ENCODE peak calls at places on chromosomes 13 and 19, in six cellular contexts. W is small intestine, T is endodermal cell, V is fibroblast of lung, C is cardiac muscle cell, Q is PC-3. Y is an unnamed sample.

GRCh38 chr13:23806874-23807522 is 82.2 kb downstream of the MIPEP start:
- DNase-seq in W (no peak), T (no peak), V (no peak), C (no peak), Q (no peak), Y (no peak)

GRCh38 chr13:90951663-90952062 is 395.8 kb upstream of the MIR17HG start:
- DNase-seq in W (no peak), T (no peak), V (no peak), C (no peak), Q (peak; percentile 88), Y (no peak)

GRCh38 chr13:34303346-34303745 is 485.4 kb downstream of the RFC3 start:
- DNase-seq in W (no peak), T (no peak), V (no peak), C (no peak), Q (peak; percentile 43), Y (no peak)

GRCh38 chr19:45171211-45171623 is 6.8 kb downstream of the TRAPPC6A start:
- DNase-seq in W (peak; percentile 37), T (peak; percentile 43), V (no peak), C (peak; percentile 29), Q (no peak), Y (no peak)

GRCh38 chr13:108495686-108496363 is 133.6 kb upstream of the MYO16 start:
- DNase-seq in W (no peak), T (peak; percentile 79), V (peak; percentile 18), C (peak; percentile 1), Q (no peak), Y (no peak)

GRCh38 chr19:8900421-8900820 is 68.2 kb downstream of the MBD3L1 start:
- DNase-seq in W (no peak), T (no peak), V (no peak), C (no peak), Q (no peak), Y (no peak)

GRCh38 chr19:46478356-46478986 is 7.1 kb upstream of the PNMA8A start:
- DNase-seq in W (no peak), T (peak; percentile 68), V (peak; percentile 83), C (peak; percentile 62), Q (no peak), Y (no peak)

GRCh38 chr19:46475976-46476375 is 4.6 kb upstream of the PNMA8A start:
- DNase-seq in W (no peak), T (no peak), V (peak; percentile 60), C (no peak), Q (no peak), Y (no peak)

GRCh38 chr13:43036386-43037220 is 13.2 kb downstream of the DNAJC15 start:
- DNase-seq in W (no peak), T (no peak), V (peak; percentile 25), C (peak; percentile 84), Q (no peak), Y (no peak)

GRCh38 chr19:9945319-9945966 is 9.1 kb upstream of the OLFM2 start:
- DNase-seq in W (no peak), T (peak; percentile 72), V (peak; percentile 99), C (peak; percentile 99), Q (peak; percentile 87), Y (peak; percentile 97)

GRCh38 chr13:26951581-26952177 is 191.1 kb upstream of the GPR12 start:
- DNase-seq in W (peak; percentile 99), T (no peak), V (no peak), C (no peak), Q (no peak), Y (no peak)

GRCh38 chr13:76992548-76993001 is 694 bp downstream of the CLN5 start:
- DNase-seq in W (no peak), T (peak; percentile 69), V (peak; percentile 14), C (peak; percentile 17), Q (peak; percentile 14), Y (no peak)

GRCh38 chr13:101289764-101290163 is 126.5 kb downstream of the NALCN start:
- DNase-seq in W (peak; percentile 6), T (peak; percentile 80), V (peak; percentile 80), C (peak; percentile 26), Q (no peak), Y (peak; percentile 46)

GRCh38 chr13:38868870-38869269 is 121.8 kb downstream of the STOML3 start:
- DNase-seq in W (no peak), T (no peak), V (no peak), C (no peak), Q (no peak), Y (no peak)

GRCh38 chr13:49877629-49878218 is 58.4 kb downstream of the SPRYD7 start:
- DNase-seq in W (no peak), T (no peak), V (peak; percentile 6), C (no peak), Q (peak; percentile 22), Y (no peak)

GRCh38 chr19:49570138-49570856 is 10.1 kb downstream of the NOSIP start:
- DNase-seq in W (peak; percentile 87), T (peak; percentile 86), V (peak; percentile 71), C (peak; percentile 91), Q (peak; percentile 92), Y (peak; percentile 67)

GRCh38 chr13:94323746-94324408 is 155.6 kb downstream of the DCT start:
- DNase-seq in W (peak; percentile 52), T (no peak), V (no peak), C (no peak), Q (no peak), Y (no peak)

GRCh38 chr19:18399008-18399407 is 1.6 kb upstream of the LRRC25 start:
- DNase-seq in W (peak; percentile 79), T (no peak), V (peak; percentile 76), C (no peak), Q (peak; percentile 50), Y (peak; percentile 60)

GRCh38 chr19:50875795-50876422 is 2.7 kb downstream of the KLK2 start:
- DNase-seq in W (no peak), T (no peak), V (no peak), C (no peak), Q (no peak), Y (no peak)

DNA sequence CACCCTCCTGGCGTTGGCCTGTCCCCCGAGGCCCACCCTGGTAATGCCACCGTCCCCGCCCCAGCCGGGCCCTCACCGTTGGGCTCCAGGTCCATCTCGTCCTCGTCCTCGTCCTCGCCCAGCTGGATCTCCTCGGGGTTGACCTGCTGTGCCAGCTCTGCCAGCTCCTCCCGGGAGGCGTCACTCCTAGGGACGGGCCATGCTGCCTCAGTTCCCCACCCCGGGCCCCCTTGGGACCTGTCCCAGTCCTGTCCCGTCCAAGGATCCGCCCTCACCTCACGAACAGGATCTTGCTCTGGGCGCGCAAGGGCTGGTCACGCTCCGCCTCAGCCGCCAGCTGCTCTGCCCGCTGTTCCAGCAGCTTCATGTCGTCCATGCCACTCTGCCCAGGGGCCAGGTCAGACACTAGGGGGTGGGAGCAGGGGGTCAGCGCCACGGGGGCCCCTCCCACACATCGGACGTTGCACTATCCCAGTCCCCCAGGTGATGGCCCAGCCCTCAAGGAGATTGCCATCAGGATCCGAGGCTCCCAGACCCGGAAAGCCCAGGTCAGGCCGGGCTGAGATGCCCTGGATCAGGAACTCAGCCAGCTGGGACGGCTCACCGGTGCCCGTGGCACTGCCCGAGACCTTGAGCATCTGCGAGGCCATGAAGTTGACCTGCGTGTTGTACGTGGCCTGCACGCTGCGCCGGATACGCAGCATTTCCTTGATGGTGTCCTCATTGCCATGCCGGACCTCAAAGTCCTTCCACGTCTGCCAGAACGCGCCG is 9.5 kb downstream of the XAB2 start:
- DNase-seq in W (no peak), T (no peak), V (no peak), C (no peak), Q (no peak), Y (no peak)
- H3K4me3 ChIP-seq in W (no peak overlapping the region), T (no peak overlapping the region), V (no peak overlapping the region), C (no peak overlapping the region), Q (no peak overlapping the region), Y (no peak overlapping the region)

DNA sequence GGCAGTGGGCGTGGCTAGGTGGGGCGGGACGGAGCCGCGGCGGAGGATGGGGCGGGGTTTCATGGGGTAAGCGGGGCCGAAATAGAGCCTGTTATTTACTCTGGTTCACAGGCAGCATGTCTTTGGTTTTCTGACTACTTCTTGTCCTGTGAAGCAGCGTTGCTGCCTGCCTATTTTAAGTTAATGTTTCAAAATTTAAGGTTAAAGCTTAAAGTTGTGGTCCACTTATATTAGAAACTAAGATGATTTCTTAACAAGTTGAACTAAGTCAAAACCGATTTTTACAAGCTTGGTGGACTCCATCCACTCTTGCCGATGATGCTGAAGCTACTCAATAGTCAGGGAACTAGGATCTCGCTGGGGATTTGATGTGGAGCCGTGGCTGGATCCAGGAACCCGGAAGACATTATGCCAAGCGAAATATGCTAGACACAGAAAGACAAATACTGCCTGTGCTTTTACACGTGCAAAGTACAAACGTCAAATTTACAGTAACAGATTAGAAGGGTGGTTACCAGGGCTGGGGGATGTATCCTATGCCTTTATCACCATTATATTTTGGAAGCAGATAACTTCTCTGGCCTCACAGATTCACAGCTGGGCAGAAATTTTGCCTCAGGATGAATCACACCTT is 456 bp upstream of the ZNF616 start:
- DNase-seq in W (peak; percentile 17), T (no peak), V (peak; percentile 5), C (no peak), Q (no peak), Y (no peak)
- H3K4me3 ChIP-seq in W (peak overlapping the region; percentile 70), T (peak overlapping the region; percentile 57), V (no peak overlapping the region), C (peak overlapping the region; percentile 10), Q (peak overlapping the region; percentile 91), Y (peak overlapping the region; percentile 51)

GRCh38 chr19:35249146-35249847 is 495 bp downstream of the LSR start:
- DNase-seq in W (peak; percentile 64), T (peak; percentile 46), V (no peak), C (no peak), Q (no peak), Y (peak; percentile 30)

GRCh38 chr19:35251456-35251855 is 2.7 kb downstream of the LSR start:
- DNase-seq in W (no peak), T (no peak), V (no peak), C (no peak), Q (no peak), Y (peak; percentile 18)

GRCh38 chr19:35248310-35249145 is at the start of gene LSR:
- DNase-seq in W (peak; percentile 96), T (peak; percentile 97), V (no peak), C (no peak), Q (peak; percentile 84), Y (no peak)

GRCh38 chr19:35247526-35248309 is 1.1 kb upstream of the LSR start:
- DNase-seq in W (peak; percentile 96), T (peak; percentile 98), V (no peak), C (no peak), Q (peak; percentile 89), Y (no peak)

GRCh38 chr19:35249848-35250711 is 1.3 kb downstream of the LSR start:
- DNase-seq in W (no peak), T (peak; percentile 38), V (no peak), C (no peak), Q (no peak), Y (no peak)
- H3K4me3 ChIP-seq in W (peak overlapping the region; percentile 96), T (peak overlapping the region; percentile 95), V (no peak overlapping the region), C (peak overlapping the region; percentile 81), Q (peak overlapping the region; percentile 92), Y (no peak overlapping the region)

GRCh38 chr13:74114641-74115040 is 19.6 kb downstream of the KLF12 start:
- DNase-seq in W (no peak), T (no peak), V (no peak), C (no peak), Q (no peak), Y (no peak)
- H3K4me3 ChIP-seq in W (no peak overlapping the region), T (no peak overlapping the region), V (no peak overlapping the region), C (no peak overlapping the region), Q (no peak overlapping the region), Y (no peak overlapping the region)